ENCODE peak calls at places on chromosomes 13 and 19, in nine cellular contexts. R is GM12865, B is heart left ventricle, J is anterior cingulate cortex, X is lower lobe of right lung, E is adrenal gland, F is NT2/D1, Q is GM03348, M is cardiac muscle cell. A is an unnamed sample.

GRCh38 chr13:79663977-79664636 is 183.2 kb downstream of the NDFIP2 start:
- DNase-seq in B (no peak), J (no peak), R (no peak), F (no peak), E (no peak), X (no peak), M (no peak), Q (no peak), A (no peak)

GRCh38 chr13:52128714-52129700 is at the start of gene NEK5:
- DNase-seq in R (peak), F (peak), Q (peak), X (peak), E (peak), M (peak), J (peak), B (peak), A (peak)

GRCh38 chr13:49421391-49421790 is 22.5 kb downstream of the CAB39L start:
- DNase-seq in B (no peak), Q (no peak), F (no peak), X (no peak), M (peak), R (peak), J (no peak), E (no peak), A (no peak)

GRCh38 chr19:54453921-54454780 is 5.2 kb downstream of the LENG8 start:
- DNase-seq in F (no peak), J (no peak), B (no peak), M (no peak), E (no peak), R (no peak), X (no peak), Q (no peak), A (no peak)

GRCh38 chr19:2255982-2256685 is at the start of gene JSRP1:
- DNase-seq in F (no peak), J (no peak), M (no peak), R (no peak), Q (no peak), E (no peak), B (no peak), X (no peak), A (no peak)

GRCh38 chr19:10655457-10656312 is 1.5 kb downstream of the ILF3 start:
- DNase-seq in X (no peak), E (no peak), Q (peak), B (no peak), R (no peak), F (no peak), M (peak), J (peak), A (no peak)

GRCh38 chr19:43470288-43470687 is 4.9 kb upstream of the LYPD3 start:
- DNase-seq in E (no peak), F (no peak), Q (no peak), J (no peak), X (no peak), B (no peak), R (no peak), M (no peak), A (no peak)

GRCh38 chr13:53007872-53008271 is 20.7 kb upstream of the OLFM4 start:
- DNase-seq in F (no peak), E (no peak), J (no peak), R (no peak), X (no peak), Q (no peak), B (no peak), M (no peak), A (no peak)

GRCh38 chr13:33940898-33941297 is 122.9 kb downstream of the RFC3 start:
- DNase-seq in B (no peak), Q (no peak), R (no peak), X (no peak), E (no peak), J (no peak), F (peak), M (no peak), A (no peak)

GRCh38 chr13:44174769-44175425 is 198.7 kb upstream of the SERP2 start:
- DNase-seq in F (no peak), X (no peak), Q (peak), M (peak), E (no peak), B (no peak), J (no peak), R (peak), A (no peak)

GRCh38 chr19:31627824-31628223 is 278.6 kb upstream of the TSHZ3 start:
- DNase-seq in Q (no peak), J (no peak), B (no peak), R (no peak), E (no peak), M (no peak), X (no peak), F (no peak), A (no peak)

GRCh38 chr13:20360041-20360491 is 127.9 kb upstream of the GJB6 start:
- DNase-seq in F (no peak), R (no peak), X (no peak), B (no peak), E (peak), Q (no peak), M (no peak), J (no peak), A (no peak)

GRCh38 chr13:29543230-29544215 is 52.0 kb downstream of the SLC7A1 start:
- DNase-seq in Q (no peak), F (no peak), M (no peak), B (no peak), J (no peak), X (no peak), E (no peak), R (peak), A (no peak)

GRCh38 chr13:87444135-87444534 is 227.0 kb upstream of the SLITRK5 start:
- DNase-seq in X (no peak), B (no peak), R (peak), M (no peak), J (no peak), F (no peak), Q (no peak), E (no peak), A (no peak)

GRCh38 chr13:30257433-30258099 is 49.8 kb downstream of the KATNAL1 start:
- DNase-seq in M (peak), B (no peak), Q (peak), X (no peak), F (no peak), R (peak), J (peak), E (peak), A (no peak)

GRCh38 chr19:55173717-55174409 is 6.2 kb downstream of the SYT5 start:
- DNase-seq in Q (peak), X (no peak), R (no peak), B (no peak), J (no peak), F (no peak), M (peak), E (peak), A (peak)

GRCh38 chr19:2027361-2027760 is 11.8 kb upstream of the BTBD2 start:
- DNase-seq in F (no peak), J (no peak), B (no peak), M (no peak), E (no peak), X (no peak), R (no peak), Q (peak), A (no peak)

GRCh38 chr13:101415358-101416174 is 742 bp downstream of the NALCN start:
- DNase-seq in E (no peak), R (peak), Q (no peak), B (peak), J (peak), F (no peak), X (no peak), M (no peak), A (no peak)

GRCh38 chr19:56393119-56394012 is at the start of gene ZNF582:
- DNase-seq in J (peak), R (peak), X (peak), B (peak), M (peak), F (peak), E (peak), Q (peak), A (peak)

GRCh38 chr13:43316997-43317396 is 293.6 kb downstream of the DNAJC15 start:
- DNase-seq in E (peak), J (peak), F (no peak), Q (peak), B (no peak), M (no peak), X (no peak), R (peak), A (peak)

GRCh38 chr19:51473009-51473707 is 5.2 kb upstream of the CEACAM18 start:
- DNase-seq in E (peak), B (no peak), R (peak), M (peak), Q (peak), J (peak), X (peak), F (peak), A (peak)

GRCh38 chr19:16301999-16302694 is 22.5 kb upstream of the KLF2 start:
- DNase-seq in B (no peak), M (no peak), X (no peak), E (peak), J (no peak), R (peak), Q (no peak), F (no peak), A (no peak)

GRCh38 chr13:109309625-109310363 is 476.6 kb downstream of the IRS2 start:
- DNase-seq in E (no peak), B (no peak), F (no peak), Q (no peak), R (no peak), X (no peak), M (no peak), J (no peak), A (peak)

GRCh38 chr19:37817180-37817911 is 38.0 kb upstream of the ZNF573 start:
- DNase-seq in E (peak), Q (peak), J (peak), X (peak), M (peak), R (no peak), B (peak), F (peak), A (peak)

GRCh38 chr13:51475727-51476521 is 23.1 kb upstream of the INTS6 start:
- DNase-seq in E (no peak), B (no peak), R (no peak), J (no peak), F (no peak), M (no peak), X (no peak), Q (peak), A (no peak)

GRCh38 chr19:34319785-34320184 is 45.2 kb upstream of the GPI start:
- DNase-seq in X (no peak), Q (no peak), E (no peak), R (no peak), M (no peak), J (no peak), B (no peak), F (no peak), A (no peak)

GRCh38 chr13:96671073-96671472 is 323.2 kb downstream of the OXGR1 start:
- DNase-seq in Q (no peak), E (no peak), R (no peak), X (no peak), B (no peak), F (no peak), J (no peak), M (no peak), A (no peak)

GRCh38 chr13:107211073-107211472 is 643.1 kb upstream of the ARGLU1 start:
- DNase-seq in F (peak), R (peak), J (peak), M (peak), Q (peak), X (peak), E (peak), B (no peak), A (peak)

GRCh38 chr13:29924482-29924884 is 74.1 kb upstream of the UBL3 start:
- DNase-seq in F (no peak), J (no peak), M (no peak), E (no peak), B (no peak), R (no peak), Q (peak), X (no peak), A (no peak)

GRCh38 chr13:104571161-104571889 is 1505.1 kb upstream of the SLC10A2 start:
- DNase-seq in R (peak), X (no peak), J (peak), E (peak), M (peak), B (no peak), Q (peak), F (peak), A (peak)

GRCh38 chr19:10670187-10670586 is 16.0 kb downstream of the ILF3 start:
- DNase-seq in Q (peak), B (no peak), M (no peak), F (no peak), R (no peak), J (no peak), X (no peak), E (no peak), A (no peak)

GRCh38 chr19:51440052-51440451 is 18.2 kb downstream of the SIGLEC8 start:
- DNase-seq in E (no peak), J (no peak), R (no peak), Q (no peak), M (no peak), F (no peak), X (no peak), B (no peak), A (no peak)

GRCh38 chr13:100235311-100235901 is 146.5 kb downstream of the PCCA start:
- DNase-seq in X (no peak), R (peak), F (no peak), J (no peak), E (no peak), B (no peak), Q (peak), M (peak), A (peak)

GRCh38 chr13:94395889-94396288 is 83.6 kb downstream of the DCT start:
- DNase-seq in R (no peak), E (no peak), M (peak), X (no peak), J (no peak), Q (no peak), B (no peak), F (no peak), A (no peak)